ENCODE peak calls at places on chromosomes 12 and 14, in five cellular contexts. O is NCI-H774; T is stimulated activated CD4-positive, alpha-beta T cell treated with anti-CD3 and anti-CD28 coated beads, Interleukin-12 subunit alpha, Interleukin-12 subunit beta, amount 100 ng/mL, for 4 hours; V is brain microvascular endothelial cell; S is amniotic stem cell. C is an unnamed sample.

GRCh38 chr14:64598404-64598803 is 48.6 kb downstream of the PPP1R36 start:
- DNase-seq in O (no peak), S (no peak), V (no peak), T (no peak), C (no peak)

GRCh38 chr12:108815875-108816594 is 41.3 kb downstream of the SSH1 start:
- DNase-seq in S (no peak), V (no peak), T (no peak), O (no peak), C (no peak)

GRCh38 chr12:91104812-91105466 is 6.4 kb downstream of the LUM start:
- DNase-seq in V (no peak), S (no peak), O (no peak), T (no peak), C (no peak)

GRCh38 chr12:8065991-8066594 is at the start of gene C3AR1:
- DNase-seq in T (no peak), O (no peak), V (peak), S (peak), C (no peak)

GRCh38 chr12:78447373-78447772 is 417.2 kb upstream of the SYT1 start:
- DNase-seq in S (no peak), V (no peak), T (no peak), O (no peak), C (no peak)

GRCh38 chr12:14190694-14191093 is 174.8 kb upstream of the ATF7IP start:
- DNase-seq in O (no peak), S (no peak), V (no peak), T (no peak), C (no peak)

GRCh38 chr12:53538209-53538689 is 31.0 kb upstream of the NPFF start:
- DNase-seq in T (no peak), S (no peak), O (peak), V (no peak), C (peak)

GRCh38 chr12:67766370-67766769 is 117.8 kb downstream of the DYRK2 start:
- DNase-seq in O (no peak), V (peak), S (no peak), T (no peak), C (peak)

GRCh38 chr12:19440916-19441315 is 1.6 kb downstream of the AEBP2 start:
- DNase-seq in V (no peak), T (no peak), O (no peak), S (no peak), C (no peak)

GRCh38 chr12:107320929-107321618 is 227.7 kb upstream of the CRY1 start:
- DNase-seq in S (no peak), O (peak), V (peak), T (peak), C (no peak)

GRCh38 chr14:26200675-26201074 is 397.2 kb downstream of the NOVA1 start:
- DNase-seq in O (no peak), S (no peak), T (no peak), V (no peak), C (no peak)

GRCh38 chr14:22460461-22461195 is 128.4 kb downstream of the DAD1 start:
- DNase-seq in V (peak), S (no peak), O (no peak), T (no peak), C (no peak)

GRCh38 chr12:75481013-75481705 is 604 bp downstream of the GLIPR1 start:
- DNase-seq in O (no peak), T (no peak), V (no peak), S (no peak), C (no peak)

GRCh38 chr12:62525306-62525705 is 58.7 kb downstream of the MON2 start:
- DNase-seq in O (no peak), S (no peak), V (no peak), T (no peak), C (no peak)

GRCh38 chr12:87687362-87687761 is 341.8 kb downstream of the C12orf50 start:
- DNase-seq in S (no peak), O (no peak), V (peak), T (no peak), C (peak)

GRCh38 chr12:63400746-63401145 is 249.7 kb upstream of the AVPR1A start:
- DNase-seq in T (no peak), O (peak), S (no peak), V (peak), C (no peak)

GRCh38 chr14:23080474-23080873 is 14.5 kb downstream of the ACIN1 start:
- DNase-seq in S (no peak), T (no peak), O (no peak), V (no peak), C (no peak)

GRCh38 chr14:75514673-75515630 is 7.3 kb upstream of the BATF start:
- DNase-seq in O (no peak), T (peak), S (no peak), V (no peak), C (no peak)

GRCh38 chr12:124568431-124569374 is 1.3 kb upstream of the NCOR2 start:
- DNase-seq in S (peak), V (peak), O (no peak), T (no peak), C (peak)

GRCh38 chr12:25051583-25052190 is 102.8 kb upstream of the BCAT1 start:
- DNase-seq in S (no peak), V (no peak), O (no peak), T (peak), C (no peak)

GRCh38 chr12:1262008-1262407 is 271.0 kb downstream of the ERC1 start:
- DNase-seq in S (no peak), V (no peak), O (no peak), T (no peak), C (no peak)